ENCODE peak calls at places on chromosome 7, in seven cellular contexts. One of them, this sample, is unnamed. For H3K4me1, the result is how much of the 10 kb centered on the place peaks cover.

GRCh38 chr7:13189712-13190111 is 502.3 kb downstream of the ARL4A start:
- DNase-seq in hepatocyte: no peak
- DNase-seq in HCT116: no peak
- DNase-seq in PC-3: no peak
- DNase-seq in neural progenitor cell: no peak
- DNase-seq in astrocyte: no peak
- DNase-seq in GM23338: no peak
- DNase-seq in this sample: peak

GRCh38 chr7:80923211-80923612 is 4.4 kb upstream of the SEMA3C start:
- DNase-seq in hepatocyte: no peak
- DNase-seq in HCT116: no peak
- DNase-seq in PC-3: no peak
- DNase-seq in neural progenitor cell: no peak
- DNase-seq in astrocyte: no peak
- DNase-seq in GM23338: no peak
- DNase-seq in this sample: no peak

GRCh38 chr7:2894118-2894940 is 50.2 kb upstream of the GNA12 start:
- DNase-seq in hepatocyte: no peak
- DNase-seq in HCT116: no peak
- DNase-seq in PC-3: no peak
- DNase-seq in neural progenitor cell: no peak
- DNase-seq in astrocyte: no peak
- DNase-seq in GM23338: no peak
- DNase-seq in this sample: no peak

GRCh38 chr7:106217089-106217542 is 67.7 kb downstream of the NAMPT start:
- DNase-seq in hepatocyte: peak
- DNase-seq in HCT116: peak
- DNase-seq in PC-3: peak
- DNase-seq in neural progenitor cell: no peak
- DNase-seq in astrocyte: peak
- DNase-seq in GM23338: peak
- DNase-seq in this sample: peak

GRCh38 chr7:17302575-17303142 is 4.2 kb downstream of the AHR start:
- DNase-seq in hepatocyte: peak
- DNase-seq in HCT116: no peak
- DNase-seq in PC-3: peak
- DNase-seq in neural progenitor cell: no peak
- DNase-seq in astrocyte: no peak
- DNase-seq in GM23338: peak
- DNase-seq in this sample: peak

GRCh38 chr7:134289423-134289822 is 27.3 kb downstream of the SLC35B4 start:
- DNase-seq in hepatocyte: no peak
- DNase-seq in HCT116: no peak
- DNase-seq in PC-3: no peak
- DNase-seq in neural progenitor cell: no peak
- DNase-seq in astrocyte: no peak
- DNase-seq in GM23338: no peak
- DNase-seq in this sample: peak

GRCh38 chr7:129184979-129185670 is 3.3 kb upstream of the SMO start:
- DNase-seq in hepatocyte: no peak
- DNase-seq in HCT116: no peak
- DNase-seq in PC-3: peak
- DNase-seq in neural progenitor cell: no peak
- DNase-seq in astrocyte: no peak
- DNase-seq in GM23338: no peak
- DNase-seq in this sample: no peak

GRCh38 chr7:56009695-56010094 is 41.5 kb downstream of the PSPH start:
- DNase-seq in hepatocyte: no peak
- DNase-seq in HCT116: no peak
- DNase-seq in PC-3: no peak
- DNase-seq in neural progenitor cell: no peak
- DNase-seq in astrocyte: peak
- DNase-seq in GM23338: no peak
- DNase-seq in this sample: no peak

GRCh38 chr7:134720091-134720935 is 59.1 kb upstream of the CALD1 start:
- DNase-seq in hepatocyte: no peak
- DNase-seq in HCT116: no peak
- DNase-seq in PC-3: no peak
- DNase-seq in neural progenitor cell: no peak
- DNase-seq in astrocyte: peak
- DNase-seq in GM23338: no peak
- DNase-seq in this sample: peak

GRCh38 chr7:21253740-21254687 is 173.9 kb upstream of the SP4 start:
- DNase-seq in hepatocyte: peak
- DNase-seq in HCT116: peak
- DNase-seq in PC-3: peak
- DNase-seq in neural progenitor cell: peak
- DNase-seq in astrocyte: peak
- DNase-seq in GM23338: peak
- DNase-seq in this sample: peak

GRCh38 chr7:29883462-29884398 is 77.4 kb downstream of the WIPF3 start:
- DNase-seq in hepatocyte: peak
- DNase-seq in HCT116: no peak
- DNase-seq in PC-3: peak
- DNase-seq in neural progenitor cell: peak
- DNase-seq in astrocyte: no peak
- DNase-seq in GM23338: peak
- DNase-seq in this sample: no peak

GRCh38 chr7:131544449-131545425 is 11.7 kb downstream of the PODXL start:
- DNase-seq in hepatocyte: no peak
- DNase-seq in HCT116: no peak
- DNase-seq in PC-3: peak
- DNase-seq in neural progenitor cell: no peak
- DNase-seq in astrocyte: no peak
- DNase-seq in GM23338: peak
- DNase-seq in this sample: peak

GRCh38 chr7:129864042-129864441 is 88.7 kb downstream of the UBE2H start:
- DNase-seq in hepatocyte: no peak
- DNase-seq in HCT116: no peak
- DNase-seq in PC-3: no peak
- DNase-seq in neural progenitor cell: no peak
- DNase-seq in astrocyte: peak
- DNase-seq in GM23338: no peak
- DNase-seq in this sample: peak

GRCh38 chr7:29877196-29877595 is 70.9 kb downstream of the WIPF3 start:
- DNase-seq in hepatocyte: no peak
- DNase-seq in HCT116: no peak
- DNase-seq in PC-3: no peak
- DNase-seq in neural progenitor cell: no peak
- DNase-seq in astrocyte: no peak
- DNase-seq in GM23338: no peak
- DNase-seq in this sample: peak

DNA sequence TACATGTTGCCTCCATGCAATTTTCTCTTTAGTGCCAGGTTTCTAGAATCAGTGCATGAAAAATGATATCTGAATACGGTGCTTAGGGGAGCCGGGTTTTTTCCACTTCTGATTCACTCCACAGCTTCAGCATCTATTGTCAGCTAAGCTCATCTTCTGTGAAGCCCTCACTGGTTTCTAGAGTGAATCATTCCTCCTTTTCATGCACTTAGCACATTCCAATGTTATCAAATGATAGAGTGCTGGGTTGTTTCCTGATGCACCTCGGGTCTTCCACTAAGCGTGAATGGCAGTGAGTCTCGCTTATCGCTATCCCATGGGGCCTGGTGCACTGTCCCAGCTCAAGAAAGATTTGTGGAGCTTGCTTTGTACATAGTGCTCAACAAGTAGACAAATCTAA is 170.9 kb upstream of the RHEB start:
- DNase-seq in hepatocyte: peak
- DNase-seq in HCT116: no peak
- DNase-seq in PC-3: peak
- DNase-seq in neural progenitor cell: no peak
- DNase-seq in astrocyte: peak
- DNase-seq in GM23338: no peak
- DNase-seq in this sample: peak
- H3K4me1 ChIP-seq in hepatocyte: half or more
- H3K4me1 ChIP-seq in HCT116: half or more
- H3K4me1 ChIP-seq in PC-3: under half
- H3K4me1 ChIP-seq in neural progenitor cell: under half
- H3K4me1 ChIP-seq in astrocyte: under half
- H3K4me1 ChIP-seq in GM23338: under half
- H3K4me1 ChIP-seq in this sample: under half

GRCh38 chr7:18638594-18639452 is 143.3 kb downstream of the HDAC9 start:
- DNase-seq in hepatocyte: no peak
- DNase-seq in HCT116: no peak
- DNase-seq in PC-3: peak
- DNase-seq in neural progenitor cell: no peak
- DNase-seq in astrocyte: peak
- DNase-seq in GM23338: no peak
- DNase-seq in this sample: peak
- H2AFZ ChIP-seq in hepatocyte: no peak
- H2AFZ ChIP-seq in HCT116: no peak
- H2AFZ ChIP-seq in PC-3: no peak
- H2AFZ ChIP-seq in neural progenitor cell: no peak
- H2AFZ ChIP-seq in astrocyte: no peak
- H2AFZ ChIP-seq in GM23338: no peak
- H2AFZ ChIP-seq in this sample: peak

GRCh38 chr7:27229448-27229847 is 13.2 kb upstream of the EVX1 start:
- DNase-seq in hepatocyte: no peak
- DNase-seq in HCT116: no peak
- DNase-seq in PC-3: no peak
- DNase-seq in neural progenitor cell: no peak
- DNase-seq in astrocyte: no peak
- DNase-seq in GM23338: no peak
- DNase-seq in this sample: no peak
- TF ChIP-seq EZH2 in hepatocyte: no peak
- TF ChIP-seq EZH2 in HCT116: no peak
- TF ChIP-seq EZH2 in PC-3: no peak
- TF ChIP-seq EZH2 in neural progenitor cell: no peak
- TF ChIP-seq EZH2 in astrocyte: no peak
- TF ChIP-seq EZH2 in GM23338: no peak
- TF ChIP-seq EZH2 in this sample: no peak

GRCh38 chr7:31940167-31940566 is 130.0 kb downstream of the PDE1C start:
- DNase-seq in hepatocyte: no peak
- DNase-seq in HCT116: no peak
- DNase-seq in PC-3: no peak
- DNase-seq in neural progenitor cell: no peak
- DNase-seq in astrocyte: no peak
- DNase-seq in GM23338: no peak
- DNase-seq in this sample: no peak

GRCh38 chr7:31939076-31939475 is 131.1 kb downstream of the PDE1C start:
- DNase-seq in hepatocyte: no peak
- DNase-seq in HCT116: no peak
- DNase-seq in PC-3: peak
- DNase-seq in neural progenitor cell: no peak
- DNase-seq in astrocyte: no peak
- DNase-seq in GM23338: no peak
- DNase-seq in this sample: peak

GRCh38 chr7:31935671-31936070 is 134.5 kb downstream of the PDE1C start:
- DNase-seq in hepatocyte: no peak
- DNase-seq in HCT116: no peak
- DNase-seq in PC-3: no peak
- DNase-seq in neural progenitor cell: no peak
- DNase-seq in astrocyte: no peak
- DNase-seq in GM23338: no peak
- DNase-seq in this sample: no peak

GRCh38 chr7:31937982-31938381 is 132.2 kb downstream of the PDE1C start:
- DNase-seq in hepatocyte: no peak
- DNase-seq in HCT116: no peak
- DNase-seq in PC-3: no peak
- DNase-seq in neural progenitor cell: no peak
- DNase-seq in astrocyte: no peak
- DNase-seq in GM23338: no peak
- DNase-seq in this sample: no peak

GRCh38 chr7:31938650-31939049 is 131.6 kb downstream of the PDE1C start:
- DNase-seq in hepatocyte: no peak
- DNase-seq in HCT116: no peak
- DNase-seq in PC-3: peak
- DNase-seq in neural progenitor cell: no peak
- DNase-seq in astrocyte: peak
- DNase-seq in GM23338: peak
- DNase-seq in this sample: peak
- H3K4me1 ChIP-seq in hepatocyte: under half
- H3K4me1 ChIP-seq in HCT116: under half
- H3K4me1 ChIP-seq in PC-3: half or more
- H3K4me1 ChIP-seq in neural progenitor cell: under half
- H3K4me1 ChIP-seq in astrocyte: under half
- H3K4me1 ChIP-seq in GM23338: under half
- H3K4me1 ChIP-seq in this sample: half or more

GRCh38 chr7:109331423-109331822 is 761.7 kb downstream of the DNAJB9 start:
- DNase-seq in hepatocyte: no peak
- DNase-seq in HCT116: no peak
- DNase-seq in PC-3: no peak
- DNase-seq in neural progenitor cell: no peak
- DNase-seq in astrocyte: no peak
- DNase-seq in GM23338: no peak
- DNase-seq in this sample: no peak
- H2AFZ ChIP-seq in hepatocyte: no peak
- H2AFZ ChIP-seq in HCT116: no peak
- H2AFZ ChIP-seq in PC-3: no peak
- H2AFZ ChIP-seq in neural progenitor cell: no peak
- H2AFZ ChIP-seq in astrocyte: no peak
- H2AFZ ChIP-seq in GM23338: no peak
- H2AFZ ChIP-seq in this sample: no peak